ENCODE peak calls at places on chromosomes 11 and 22, in four cellular contexts. F is K562, X is HepG2, Y is GM12878. N is an unnamed sample.

GRCh38 chr11:35518766-35519165 is 6.7 kb downstream of the PAMR1 start:
- DNase-seq in Y (no peak), F (no peak), X (no peak), N (no peak)

GRCh38 chr22:38309614-38310517 is 7.4 kb downstream of the CSNK1E start:
- DNase-seq in F (no peak), X (peak; percentile 94), Y (no peak), N (no peak)

GRCh38 chr11:83480811-83481210 is 194.6 kb upstream of the CCDC90B start:
- DNase-seq in F (no peak), Y (no peak), X (no peak), N (no peak)

GRCh38 chr11:61885166-61885778 is 6.1 kb downstream of the FADS3 start:
- DNase-seq in X (no peak), F (peak; percentile 70), Y (no peak), N (no peak)

GRCh38 chr11:126696976-126697375 is 303.6 kb downstream of the KIRREL3 start:
- DNase-seq in Y (no peak), F (no peak), X (no peak), N (no peak)

GRCh38 chr22:37021041-37021440 is 1.5 kb downstream of the MPST start:
- DNase-seq in F (no peak), X (no peak), Y (no peak), N (no peak)

GRCh38 chr22:37173709-37174108 is 14.3 kb downstream of the C1QTNF6 start:
- DNase-seq in Y (no peak), F (no peak), X (no peak), N (peak; percentile 7)

GRCh38 chr22:31286360-31287255 is 5.7 kb downstream of the PIK3IP1 start:
- DNase-seq in X (no peak), Y (no peak), F (no peak), N (no peak)

GRCh38 chr22:31812977-31813605 is 59.3 kb downstream of the DEPDC5 start:
- DNase-seq in X (peak; percentile 22), Y (no peak), F (no peak), N (no peak)

GRCh38 chr11:62409831-62410230 is 9.0 kb upstream of the SCGB1A1 start:
- DNase-seq in X (no peak), F (no peak), Y (no peak), N (no peak)

GRCh38 chr11:62832346-62833234 is at the start of gene TEX54:
- DNase-seq in Y (no peak), F (no peak), X (no peak), N (no peak)

GRCh38 chr11:118136341-118136740 is 16.3 kb downstream of the SCN4B start:
- DNase-seq in F (no peak), X (no peak), Y (no peak), N (no peak)

GRCh38 chr11:110855246-110855645 is 143.0 kb upstream of the ARHGAP20 start:
- DNase-seq in Y (no peak), F (no peak), X (no peak), N (no peak)

GRCh38 chr22:46537946-46538815 is 761 bp upstream of the CELSR1 start:
- DNase-seq in F (no peak), Y (no peak), X (no peak), N (peak; percentile 57)

GRCh38 chr11:119031912-119032280 is 1.2 kb upstream of the SLC37A4 start:
- DNase-seq in X (no peak), Y (no peak), F (no peak), N (no peak)

GRCh38 chr11:36219996-36220395 is 69.2 kb downstream of the COMMD9 start:
- DNase-seq in F (no peak), X (no peak), Y (no peak), N (no peak)

GRCh38 chr22:38317995-38318715 is 922 bp upstream of the CSNK1E start:
- DNase-seq in X (peak; percentile 77), F (peak; percentile 69), Y (no peak), N (no peak)

GRCh38 chr22:50115693-50116092 is 25.9 kb downstream of the MOV10L1 start:
- DNase-seq in X (peak; percentile 46), Y (no peak), F (no peak), N (no peak)

GRCh38 chr11:9180784-9181183 is 84.4 kb downstream of the DENND5A start:
- DNase-seq in X (no peak), Y (no peak), F (no peak), N (no peak)

GRCh38 chr11:65505434-65506315 is 6.8 kb downstream of the MALAT1 start:
- DNase-seq in X (no peak), Y (no peak), F (peak; percentile 7), N (no peak)

GRCh38 chr11:27216268-27217149 is 146.5 kb downstream of the CCDC34 start:
- DNase-seq in X (no peak), F (no peak), Y (no peak), N (no peak)

GRCh38 chr11:63919267-63920125 is 2.5 kb upstream of the RCOR2 start:
- DNase-seq in F (peak; percentile 79), Y (no peak), X (peak; percentile 76), N (peak; percentile 94)

GRCh38 chr11:126544311-126545056 is 189.0 kb downstream of the ST3GAL4 start:
- DNase-seq in Y (no peak), X (no peak), F (no peak), N (peak; percentile 44)

GRCh38 chr22:48719978-48720661 is 1107.6 kb downstream of the BRD1 start:
- DNase-seq in X (no peak), Y (no peak), F (peak; percentile 70), N (peak; percentile 71)

GRCh38 chr11:130847517-130847916 is 68.8 kb downstream of the SNX19 start:
- DNase-seq in F (no peak), X (peak; percentile 9), Y (no peak), N (no peak)

GRCh38 chr11:69563946-69564780 is 76.8 kb upstream of the CCND1 start:
- DNase-seq in Y (no peak), F (no peak), X (peak; percentile 22), N (no peak)

GRCh38 chr11:5258543-5259262 is 4.1 kb upstream of the HBG2 start:
- DNase-seq in Y (no peak), F (peak; percentile 45), X (no peak), N (peak; percentile 54)

GRCh38 chr11:65078786-65079342 is 5.0 kb downstream of the CDCA5 start:
- DNase-seq in X (no peak), Y (no peak), F (no peak), N (no peak)

GRCh38 chr11:66178871-66179270 is 89.6 kb upstream of the RAB1B start:
- DNase-seq in X (no peak), Y (no peak), F (no peak), N (no peak)

GRCh38 chr11:113649311-113649710 is 56.8 kb downstream of the TMPRSS5 start:
- DNase-seq in X (no peak), F (no peak), Y (no peak), N (no peak)

GRCh38 chr11:40294343-40294723 is 1165.1 kb downstream of the LRRC4C start:
- DNase-seq in Y (no peak), F (no peak), X (no peak), N (no peak)

GRCh38 chr11:125922156-125922555 is 17.8 kb downstream of the DDX25 start:
- DNase-seq in Y (no peak), F (no peak), X (no peak), N (no peak)

GRCh38 chr11:20226936-20227335 is 66.7 kb upstream of the DBX1 start:
- DNase-seq in X (no peak), F (no peak), Y (no peak), N (no peak)

GRCh38 chr22:41354979-41355378 is 26.8 kb upstream of the TEF start:
- DNase-seq in Y (no peak), F (no peak), X (no peak), N (no peak)

DNA sequence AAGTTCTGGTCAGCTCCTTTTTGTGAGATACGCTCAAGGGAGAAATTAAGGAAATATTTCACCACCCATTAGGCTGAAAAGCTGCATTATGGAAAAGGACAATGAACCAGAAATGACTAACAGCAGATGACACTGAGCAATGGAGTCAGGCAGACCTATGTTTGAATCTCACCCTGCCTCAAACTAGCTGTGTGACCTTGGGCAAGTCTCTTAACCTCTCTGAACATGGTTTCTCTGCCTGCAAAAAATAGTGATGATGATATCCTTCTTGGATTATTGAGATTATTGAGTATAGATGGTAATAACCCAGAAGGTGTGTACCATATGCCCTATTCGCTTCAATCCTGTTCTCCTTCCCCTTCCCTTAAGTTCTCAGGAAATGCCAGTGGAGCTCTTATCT is 2.9 kb upstream of the PRDM11 start:
- DNase-seq in F (no peak), Y (no peak), X (no peak), N (no peak)
- TF ChIP-seq TCF7 in F (no peak), Y (no peak), X (no peak), N (no peak)

GRCh38 chr22:44497904-44498242 is at the start of gene RTL6:
- DNase-seq in F (no peak), X (no peak), Y (no peak), N (no peak)
- TF ChIP-seq TCF7 in F (no peak), X (no peak), Y (no peak), N (no peak)

GRCh38 chr11:73259406-73260126 is 12.6 kb upstream of the P2RY6 start:
- DNase-seq in F (no peak), Y (no peak), X (no peak), N (no peak)
- TF ChIP-seq TCF7 in F (no peak), Y (no peak), X (no peak), N (no peak)

GRCh38 chr11:135023499-135023898 is 611.5 kb upstream of the B3GAT1 start:
- DNase-seq in X (no peak), F (no peak), Y (no peak), N (no peak)

GRCh38 chr11:135022430-135022829 is 610.4 kb upstream of the B3GAT1 start:
- DNase-seq in Y (no peak), F (no peak), X (no peak), N (no peak)

DNA sequence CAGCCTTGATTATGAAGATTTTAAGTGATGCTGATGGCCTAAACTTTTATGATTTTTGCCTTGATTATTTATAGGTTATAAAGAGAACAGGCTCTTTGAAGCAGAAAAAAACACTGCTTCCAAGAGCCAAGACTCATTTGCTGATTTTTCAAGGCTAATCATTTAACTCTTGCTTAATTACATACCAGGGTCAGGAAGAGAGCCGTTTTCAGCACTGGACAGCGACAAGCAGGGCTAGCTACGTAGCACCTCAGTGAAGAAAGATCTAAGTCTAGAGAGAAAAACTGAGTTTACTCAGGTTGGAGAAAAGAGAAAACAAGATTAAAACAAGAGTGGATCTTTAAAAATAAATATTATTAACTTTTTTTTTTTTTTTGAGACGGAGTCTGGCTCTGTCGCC is 615.4 kb upstream of the B3GAT1 start:
- DNase-seq in F (peak; percentile 16), Y (no peak), X (peak; percentile 12), N (peak; percentile 70)
- TF ChIP-seq TCF7 in F (no peak), Y (no peak), X (no peak), N (no peak)

N was measured in WTC11.